ENCODE peak calls at places on chromosome 17, in five cellular contexts. S is GM12878, L is IMR-90, O is K562, F is HepG2. A is an unnamed sample.

GRCh38 chr17:53909802-53910201 is 87.1 kb downstream of the KIF2B start:
- DNase-seq in S (no peak), L (no peak), O (no peak), F (no peak), A (no peak)

GRCh38 chr17:42016411-42016831 is 818 bp downstream of the DNAJC7 start:
- DNase-seq in S (no peak), L (peak), O (peak), F (no peak), A (no peak)

GRCh38 chr17:57622886-57623433 is 122.1 kb downstream of the CCDC182 start:
- DNase-seq in S (peak), L (peak), O (no peak), F (peak), A (peak)

GRCh38 chr17:49798182-49798581 is 9.7 kb downstream of the KAT7 start:
- DNase-seq in S (no peak), L (peak), O (no peak), F (no peak), A (no peak)

GRCh38 chr17:57158296-57158695 is 73.2 kb downstream of the AKAP1 start:
- DNase-seq in S (no peak), L (no peak), O (no peak), F (no peak), A (no peak)

GRCh38 chr17:50522766-50523165 is 9.8 kb upstream of the EPN3 start:
- DNase-seq in S (no peak), L (no peak), O (no peak), F (no peak), A (no peak)

GRCh38 chr17:57009737-57010445 is 32.0 kb downstream of the SCPEP1 start:
- DNase-seq in S (peak), L (peak), O (peak), F (peak), A (peak)

GRCh38 chr17:58332720-58333395 is 4.3 kb upstream of the TSPOAP1 start:
- DNase-seq in S (no peak), L (no peak), O (no peak), F (no peak), A (no peak)

GRCh38 chr17:30952645-30953393 is 18.0 kb upstream of the RNF135 start:
- DNase-seq in S (no peak), L (no peak), O (no peak), F (no peak), A (no peak)

GRCh38 chr17:60163108-60163784 is 13.5 kb downstream of the CA4 start:
- DNase-seq in S (no peak), L (no peak), O (peak), F (peak), A (no peak)

GRCh38 chr17:9241774-9242496 is 220.6 kb downstream of the NTN1 start:
- DNase-seq in S (no peak), L (no peak), O (no peak), F (no peak), A (no peak)

GRCh38 chr17:77423589-77424451 is 283.1 kb downstream of the SEC14L1 start:
- DNase-seq in S (no peak), L (peak), O (no peak), F (no peak), A (no peak)

GRCh38 chr17:77422104-77422782 is 281.5 kb downstream of the SEC14L1 start:
- DNase-seq in S (no peak), L (no peak), O (no peak), F (no peak), A (no peak)

GRCh38 chr17:77426676-77427386 is 286.1 kb downstream of the SEC14L1 start:
- DNase-seq in S (no peak), L (no peak), O (no peak), F (no peak), A (no peak)

GRCh38 chr17:77425791-77426641 is 285.2 kb downstream of the SEC14L1 start:
- DNase-seq in S (no peak), L (peak), O (peak), F (no peak), A (peak)

GRCh38 chr17:77424585-77425344 is 284.0 kb downstream of the SEC14L1 start:
- DNase-seq in S (no peak), L (peak), O (peak), F (no peak), A (peak)
- TF ChIP-seq BHLHE40 in S (no peak), L (no peak), O (no peak), F (no peak), A (no peak)

DNA sequence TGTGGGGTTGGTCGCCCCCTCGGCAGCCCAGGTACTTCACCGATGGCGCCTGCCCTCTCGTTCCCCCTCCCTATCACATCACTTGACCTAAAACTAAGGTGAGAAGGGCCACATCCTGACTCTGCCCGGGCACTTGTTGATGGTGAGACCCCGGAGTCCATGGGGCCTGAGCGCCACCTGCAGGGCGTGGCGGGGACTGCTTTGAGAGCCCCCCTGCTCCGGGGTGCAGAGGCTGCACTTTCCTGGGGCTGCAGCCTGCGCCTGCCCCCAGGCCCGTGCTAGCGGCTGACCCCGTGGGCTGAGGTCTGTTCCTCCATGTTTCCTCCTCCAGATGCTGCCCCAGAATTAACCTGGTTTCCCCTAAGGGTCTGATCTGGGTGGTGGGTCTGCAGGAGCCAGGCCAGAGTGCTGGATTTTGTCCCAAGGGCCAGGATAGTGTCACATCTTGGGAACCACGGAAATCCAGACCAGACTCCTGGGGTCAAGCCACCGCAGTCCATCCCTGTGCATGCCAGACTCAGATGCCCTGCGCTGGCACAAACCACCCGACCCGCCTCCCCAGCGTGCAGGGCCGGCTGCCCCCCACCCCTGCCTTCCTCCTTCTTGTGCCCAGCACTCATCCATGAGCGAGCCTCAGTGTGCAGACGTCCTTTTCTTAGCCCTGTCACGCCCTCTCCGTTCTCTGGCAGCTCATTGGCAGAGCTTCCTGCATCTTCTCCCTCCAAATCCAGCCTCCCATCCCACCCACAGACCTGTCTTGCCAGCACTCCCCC is 2.7 kb downstream of the NDUFAF8 start:
- DNase-seq in S (no peak), L (peak), O (peak), F (peak), A (peak)
- TF ChIP-seq RAD21 in S (peak), L (peak), O (peak), F (peak), A (peak)

GRCh38 chr17:39167492-39167891 is 1.5 kb upstream of the ARL5C start:
- DNase-seq in S (no peak), L (no peak), O (no peak), F (no peak), A (no peak)
- TF ChIP-seq BHLHE40 in S (no peak), L (no peak), O (no peak), F (no peak), A (no peak)

DNA sequence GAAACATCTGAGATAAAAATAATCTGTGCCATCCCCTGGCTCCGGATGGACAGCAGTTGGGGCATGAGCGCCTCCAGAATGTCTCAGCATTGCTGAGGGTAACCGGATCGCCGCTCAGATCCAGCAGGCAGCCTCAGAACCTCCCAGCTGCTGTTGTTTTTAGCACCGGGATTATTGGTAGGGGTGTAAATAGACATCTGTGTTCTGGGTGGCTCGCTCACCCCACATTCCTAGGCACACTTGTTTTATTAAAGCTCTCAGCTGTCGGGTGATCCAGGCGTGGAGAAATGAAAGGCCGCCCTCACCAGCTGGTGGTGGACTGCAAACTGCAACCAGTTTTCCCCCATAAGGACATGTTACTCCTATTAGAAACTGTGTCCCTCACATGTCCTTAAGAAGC is 32.1 kb downstream of the MYH3 start:
- DNase-seq in S (no peak), L (no peak), O (no peak), F (no peak), A (no peak)
- TF ChIP-seq RAD21 in S (no peak), L (no peak), O (no peak), F (no peak), A (no peak)

GRCh38 chr17:3903051-3903825 is 10.4 kb upstream of the CAMKK1 start:
- DNase-seq in S (no peak), L (no peak), O (no peak), F (no peak), A (no peak)

GRCh38 chr17:3906881-3907280 is 9.4 kb downstream of the P2RX1 start:
- DNase-seq in S (no peak), L (no peak), O (no peak), F (no peak), A (no peak)

GRCh38 chr17:3904486-3904885 is 11.6 kb upstream of the CAMKK1 start:
- DNase-seq in S (no peak), L (no peak), O (no peak), F (no peak), A (no peak)

GRCh38 chr17:3905017-3905486 is 11.2 kb downstream of the P2RX1 start:
- DNase-seq in S (no peak), L (no peak), O (no peak), F (no peak), A (no peak)

GRCh38 chr17:3903881-3904286 is 11.0 kb upstream of the CAMKK1 start:
- DNase-seq in S (no peak), L (no peak), O (no peak), F (no peak), A (no peak)
- TF ChIP-seq BHLHE40 in S (no peak), L (no peak), O (no peak), F (no peak), A (no peak)

GRCh38 chr17:83084214-83084613 is 4.8 kb downstream of the METRNL start:
- DNase-seq in S (no peak), L (no peak), O (no peak), F (no peak), A (no peak)

GRCh38 chr17:83084621-83085056 is 5.2 kb downstream of the METRNL start:
- DNase-seq in S (no peak), L (no peak), O (no peak), F (no peak), A (no peak)

GRCh38 chr17:83086197-83086880 is 6.9 kb downstream of the METRNL start:
- DNase-seq in S (no peak), L (peak), O (no peak), F (no peak), A (no peak)

GRCh38 chr17:83085526-83086196 is 6.3 kb downstream of the METRNL start:
- DNase-seq in S (no peak), L (no peak), O (no peak), F (no peak), A (no peak)

DNA sequence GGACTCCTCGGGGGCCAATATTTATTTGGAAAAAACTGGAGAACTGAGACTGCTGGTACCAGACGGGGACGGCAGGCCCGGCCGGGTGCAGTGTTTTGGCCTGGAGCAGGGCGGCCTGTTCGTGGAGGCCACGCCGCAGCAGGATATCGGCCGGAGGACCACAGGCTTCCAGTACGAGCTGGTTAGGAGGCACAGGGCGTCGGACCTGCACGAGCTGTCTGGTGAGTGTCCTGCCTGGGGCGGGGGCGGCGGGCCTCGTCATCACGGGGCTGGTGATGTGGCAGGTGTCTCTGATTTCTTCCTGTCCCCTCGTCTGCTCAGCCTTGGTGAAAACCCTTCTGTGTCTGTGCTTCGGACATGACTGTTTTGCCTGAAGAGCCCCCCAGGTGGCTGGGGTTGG is 5.7 kb downstream of the METRNL start:
- DNase-seq in S (no peak), L (no peak), O (no peak), F (no peak), A (no peak)
- TF ChIP-seq RAD21 in S (no peak), L (no peak), O (no peak), F (no peak), A (no peak)

GRCh38 chr17:79866791-79867190 is 27.6 kb upstream of the CBX4 start:
- DNase-seq in S (no peak), L (no peak), O (no peak), F (no peak), A (no peak)

GRCh38 chr17:79871131-79871530 is 31.9 kb upstream of the CBX4 start:
- DNase-seq in S (no peak), L (no peak), O (no peak), F (no peak), A (no peak)

GRCh38 chr17:79872762-79873161 is 33.5 kb upstream of the CBX4 start:
- DNase-seq in S (no peak), L (no peak), O (no peak), F (no peak), A (no peak)

GRCh38 chr17:79873583-79873982 is 34.3 kb upstream of the CBX4 start:
- DNase-seq in S (no peak), L (no peak), O (no peak), F (no peak), A (no peak)

DNA sequence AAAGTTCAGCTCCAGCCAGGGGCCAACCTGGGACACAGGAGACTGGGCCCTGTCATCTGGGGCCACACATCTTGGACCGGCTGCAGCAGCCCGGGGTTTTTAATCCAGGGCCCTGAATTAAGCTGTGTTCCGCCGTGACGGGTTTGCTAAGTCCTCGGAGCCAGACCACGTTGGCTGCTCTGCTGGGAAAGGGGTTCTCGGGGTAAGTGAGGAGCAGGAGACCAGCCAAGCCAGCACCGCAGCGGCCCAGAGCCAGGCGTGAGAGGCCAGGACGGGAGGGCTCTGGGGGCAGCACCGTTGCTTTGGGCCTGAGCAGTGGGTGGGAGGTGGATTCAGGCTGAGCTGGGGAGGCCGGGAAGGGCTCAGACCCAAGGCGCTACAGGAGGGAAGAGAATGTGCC is 31.3 kb upstream of the CBX4 start:
- DNase-seq in S (no peak), L (no peak), O (no peak), F (no peak), A (no peak)
- TF ChIP-seq BHLHE40 in S (no peak), L (no peak), O (no peak), F (no peak), A (no peak)